ENCODE peak calls at places on chromosome 4, in nine cellular contexts. W is A549; Q is body of pancreas; Y is kidney; X is CD4-positive, alpha-beta T cell; R is H9; P is left ventricle myocardium inferior; G is effector memory CD4-positive, alpha-beta T cell; Z is breast epithelium. S is an unnamed sample.

GRCh38 chr4:39574946-39575345 is 47.7 kb upstream of the UGDH start:
- DNase-seq in W (no peak), Q (no peak), Y (no peak), X (no peak), R (no peak), P (no peak), G (no peak), Z (no peak), S (no peak)

GRCh38 chr4:11367371-11367770 is 61.3 kb downstream of the HS3ST1 start:
- DNase-seq in W (peak), Q (peak), Y (no peak), X (no peak), R (no peak), P (peak), G (no peak), Z (peak), S (no peak)

GRCh38 chr4:151152033-151152432 is 52.6 kb downstream of the RPS3A start:
- DNase-seq in W (peak), Q (no peak), Y (no peak), X (no peak), R (no peak), P (no peak), G (no peak), Z (no peak), S (no peak)

GRCh38 chr4:130808492-130808891 is 1712.5 kb downstream of the C4orf33 start:
- DNase-seq in W (peak), Q (no peak), Y (no peak), X (no peak), R (no peak), P (no peak), G (no peak), Z (no peak), S (no peak)

GRCh38 chr4:187070158-187070557 is 346.5 kb upstream of the FAT1 start:
- DNase-seq in W (no peak), Q (no peak), Y (no peak), X (no peak), R (no peak), P (no peak), G (no peak), Z (no peak), S (no peak)

GRCh38 chr4:106369456-106370060 is 980 bp upstream of the GIMD1 start:
- DNase-seq in W (peak), Q (peak), Y (no peak), X (no peak), R (peak), P (no peak), G (no peak), Z (no peak), S (peak)

GRCh38 chr4:181350578-181351420 is 892.4 kb upstream of the TENM3 start:
- DNase-seq in W (no peak), Q (no peak), Y (no peak), X (no peak), R (no peak), P (no peak), G (no peak), Z (no peak), S (no peak)

GRCh38 chr4:41362647-41363383 is 106.1 kb downstream of the UCHL1 start:
- DNase-seq in W (no peak), Q (no peak), Y (no peak), X (no peak), R (peak), P (no peak), G (no peak), Z (no peak), S (no peak)

GRCh38 chr4:100504086-100504874 is 13.5 kb downstream of the EMCN start:
- DNase-seq in W (no peak), Q (no peak), Y (no peak), X (no peak), R (peak), P (no peak), G (no peak), Z (no peak), S (no peak)

GRCh38 chr4:15336410-15337184 is 91.2 kb upstream of the C1QTNF7 start:
- DNase-seq in W (no peak), Q (no peak), Y (no peak), X (no peak), R (peak), P (no peak), G (no peak), Z (no peak), S (no peak)

GRCh38 chr4:155173371-155173770 is 35.1 kb upstream of the NPY2R start:
- DNase-seq in W (no peak), Q (no peak), Y (no peak), X (no peak), R (no peak), P (no peak), G (no peak), Z (no peak), S (no peak)

GRCh38 chr4:60129740-60130139 is 1070.4 kb upstream of the ADGRL3 start:
- DNase-seq in W (no peak), Q (no peak), Y (no peak), X (no peak), R (no peak), P (no peak), G (no peak), Z (no peak), S (no peak)

GRCh38 chr4:36325499-36325898 is 44.1 kb downstream of the DTHD1 start:
- DNase-seq in W (no peak), Q (no peak), Y (no peak), X (no peak), R (no peak), P (no peak), G (no peak), Z (no peak), S (no peak)

GRCh38 chr4:26052663-26053534 is 138.9 kb downstream of the SMIM20 start:
- DNase-seq in W (no peak), Q (no peak), Y (no peak), X (no peak), R (no peak), P (no peak), G (no peak), Z (no peak), S (no peak)

GRCh38 chr4:77713884-77714283 is 105.3 kb downstream of the CNOT6L start:
- DNase-seq in W (no peak), Q (no peak), Y (no peak), X (no peak), R (no peak), P (no peak), G (no peak), Z (no peak), S (no peak)

GRCh38 chr4:120749445-120750151 is 172.9 kb downstream of the PRDM5 start:
- DNase-seq in W (no peak), Q (no peak), Y (no peak), X (no peak), R (no peak), P (no peak), G (no peak), Z (no peak), S (peak)

GRCh38 chr4:17589355-17589754 is 12.4 kb downstream of the LAP3 start:
- DNase-seq in W (no peak), Q (no peak), Y (no peak), X (no peak), R (no peak), P (no peak), G (no peak), Z (no peak), S (no peak)

GRCh38 chr4:1300466-1301455 is 11.1 kb downstream of the MAEA start:
- DNase-seq in W (no peak), Q (peak), Y (peak), X (no peak), R (no peak), P (no peak), G (no peak), Z (no peak), S (no peak)

GRCh38 chr4:79364048-79364447 is 38.2 kb upstream of the NAA11 start:
- DNase-seq in W (no peak), Q (no peak), Y (no peak), X (no peak), R (no peak), P (no peak), G (no peak), Z (no peak), S (no peak)

GRCh38 chr4:87270144-87270543 is 49.7 kb upstream of the KLHL8 start:
- DNase-seq in W (peak), Q (peak), Y (no peak), X (no peak), R (peak), P (no peak), G (no peak), Z (no peak), S (peak)

GRCh38 chr4:73964862-73965611 is 16.8 kb downstream of the PF4 start:
- DNase-seq in W (peak), Q (peak), Y (no peak), X (no peak), R (peak), P (no peak), G (no peak), Z (no peak), S (no peak)

GRCh38 chr4:169337510-169337909 is 66.8 kb upstream of the SH3RF1 start:
- DNase-seq in W (no peak), Q (no peak), Y (no peak), X (no peak), R (no peak), P (no peak), G (no peak), Z (no peak), S (no peak)

GRCh38 chr4:141352775-141353544 is 132.3 kb downstream of the ZNF330 start:
- DNase-seq in W (no peak), Q (no peak), Y (no peak), X (no peak), R (no peak), P (no peak), G (no peak), Z (no peak), S (peak)

GRCh38 chr4:167555338-167556022 is 321.2 kb upstream of the SPOCK3 start:
- DNase-seq in W (peak), Q (no peak), Y (no peak), X (no peak), R (no peak), P (no peak), G (no peak), Z (no peak), S (no peak)

GRCh38 chr4:173146456-173146855 is 22.2 kb upstream of the GALNT7 start:
- DNase-seq in W (no peak), Q (no peak), Y (no peak), X (no peak), R (no peak), P (no peak), G (no peak), Z (no peak), S (no peak)

GRCh38 chr4:70737006-70737405 is 15.2 kb downstream of the RUFY3 start:
- DNase-seq in W (no peak), Q (no peak), Y (no peak), X (no peak), R (no peak), P (no peak), G (no peak), Z (no peak), S (peak)

GRCh38 chr4:82705169-82705568 is 93.4 kb downstream of the SCD5 start:
- DNase-seq in W (no peak), Q (no peak), Y (no peak), X (no peak), R (no peak), P (no peak), G (no peak), Z (no peak), S (no peak)

GRCh38 chr4:82704156-82704555 is 94.4 kb downstream of the SCD5 start:
- DNase-seq in W (no peak), Q (no peak), Y (no peak), X (no peak), R (no peak), P (no peak), G (no peak), Z (no peak), S (no peak)

GRCh38 chr4:82705881-82706280 is 92.7 kb downstream of the SCD5 start:
- DNase-seq in W (no peak), Q (no peak), Y (no peak), X (no peak), R (no peak), P (no peak), G (no peak), Z (no peak), S (no peak)

GRCh38 chr4:82708982-82709381 is 89.6 kb downstream of the SCD5 start:
- DNase-seq in W (no peak), Q (no peak), Y (no peak), X (no peak), R (no peak), P (no peak), G (no peak), Z (no peak), S (no peak)

DNA sequence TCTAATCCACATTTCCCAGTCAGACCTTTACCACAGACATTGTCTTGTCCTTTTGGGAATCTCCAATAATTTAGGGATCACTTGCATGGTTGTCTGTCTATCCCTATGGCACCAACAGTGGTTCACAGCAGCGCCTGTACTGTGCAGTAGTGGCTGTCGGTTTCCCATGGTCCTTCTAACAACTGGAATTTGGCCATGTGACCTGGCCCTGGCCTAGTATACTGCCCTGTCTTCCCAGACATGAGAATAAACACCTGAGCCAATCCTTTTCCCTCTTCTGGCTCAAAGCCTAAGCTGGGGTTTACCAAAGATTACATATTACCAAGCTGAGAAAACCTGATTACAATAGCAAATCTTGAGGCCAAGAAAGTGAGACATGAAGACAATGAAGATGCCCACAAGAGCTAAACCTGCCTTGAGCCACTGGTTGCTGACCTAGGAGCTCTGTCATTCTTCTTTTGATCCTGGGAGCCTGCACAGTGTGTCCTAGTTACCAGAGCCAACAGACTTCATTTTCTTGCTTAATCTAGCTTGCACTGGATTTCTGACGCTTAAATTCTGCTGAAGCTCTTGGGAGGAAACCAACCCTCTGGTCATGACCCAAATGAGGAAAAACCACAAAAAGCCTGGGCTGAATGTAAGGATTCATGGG is 92.1 kb downstream of the SCD5 start:
- DNase-seq in W (no peak), Q (peak), Y (no peak), X (no peak), R (no peak), P (no peak), G (no peak), Z (no peak), S (no peak)
- H3K27ac ChIP-seq in W (no peak), Q (peak), Y (no peak), X (no peak), R (no peak), P (peak), G (no peak), Z (peak), S (no peak)

GRCh38 chr4:10336471-10336870 is 120.8 kb downstream of the ZNF518B start:
- DNase-seq in W (no peak), Q (no peak), Y (no peak), X (no peak), R (no peak), P (no peak), G (no peak), Z (no peak), S (no peak)
- H3K27ac ChIP-seq in W (no peak), Q (no peak), Y (no peak), X (no peak), R (no peak), P (no peak), G (no peak), Z (no peak), S (no peak)

GRCh38 chr4:75030028-75030427 is 97.1 kb downstream of the PARM1 start:
- DNase-seq in W (no peak), Q (no peak), Y (no peak), X (no peak), R (no peak), P (no peak), G (no peak), Z (no peak), S (no peak)
- H3K27ac ChIP-seq in W (no peak), Q (peak), Y (no peak), X (no peak), R (no peak), P (no peak), G (no peak), Z (no peak), S (no peak)

GRCh38 chr4:67712650-67713530 is 11.9 kb upstream of the UBA6 start:
- DNase-seq in W (no peak), Q (no peak), Y (no peak), X (no peak), R (peak), P (no peak), G (no peak), Z (no peak), S (no peak)

GRCh38 chr4:67713531-67714247 is 12.7 kb upstream of the UBA6 start:
- DNase-seq in W (peak), Q (no peak), Y (no peak), X (no peak), R (no peak), P (no peak), G (no peak), Z (no peak), S (no peak)

GRCh38 chr4:67714248-67714583 is 13.3 kb upstream of the UBA6 start:
- DNase-seq in W (peak), Q (no peak), Y (no peak), X (no peak), R (no peak), P (no peak), G (no peak), Z (no peak), S (no peak)

GRCh38 chr4:67714955-67715354 is 14.0 kb upstream of the UBA6 start:
- DNase-seq in W (no peak), Q (no peak), Y (no peak), X (no peak), R (no peak), P (no peak), G (no peak), Z (no peak), S (no peak)

GRCh38 chr4:67712000-67712625 is 11.2 kb upstream of the UBA6 start:
- DNase-seq in W (no peak), Q (no peak), Y (no peak), X (no peak), R (no peak), P (no peak), G (no peak), Z (no peak), S (no peak)
- H3K27ac ChIP-seq in W (no peak), Q (no peak), Y (no peak), X (no peak), R (no peak), P (no peak), G (no peak), Z (peak), S (no peak)

DNA sequence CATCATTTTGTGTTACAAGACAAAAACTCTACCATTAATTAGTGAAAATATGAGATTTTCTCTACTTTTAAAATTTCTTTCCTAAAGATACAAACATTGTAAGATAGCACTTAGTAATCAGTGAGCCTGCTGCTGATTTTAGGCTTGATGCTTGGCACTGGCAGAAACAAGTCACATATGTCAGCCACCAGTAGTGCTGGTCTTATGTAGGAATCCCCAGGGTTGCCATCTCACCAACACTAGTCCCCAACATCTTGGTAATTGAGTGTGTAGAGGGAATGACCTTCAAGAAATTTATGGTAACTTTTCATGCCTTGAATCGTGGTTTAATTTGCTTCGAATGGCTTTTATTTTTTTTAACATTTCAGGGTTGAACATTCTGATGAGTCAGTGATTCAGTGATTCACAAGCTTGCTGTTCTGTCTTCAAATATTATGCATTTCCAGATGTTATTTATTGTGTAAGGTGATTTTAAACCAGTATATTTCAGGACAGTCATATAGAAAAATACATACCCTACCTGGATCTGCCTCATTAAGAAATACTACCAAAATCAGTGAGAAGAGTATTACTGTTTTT is 11.9 kb downstream of the EXOC1 start:
- DNase-seq in W (no peak), Q (no peak), Y (no peak), X (no peak), R (no peak), P (no peak), G (no peak), Z (no peak), S (no peak)
- H3K27ac ChIP-seq in W (peak), Q (no peak), Y (peak), X (no peak), R (no peak), P (peak), G (no peak), Z (peak), S (no peak)

DNA sequence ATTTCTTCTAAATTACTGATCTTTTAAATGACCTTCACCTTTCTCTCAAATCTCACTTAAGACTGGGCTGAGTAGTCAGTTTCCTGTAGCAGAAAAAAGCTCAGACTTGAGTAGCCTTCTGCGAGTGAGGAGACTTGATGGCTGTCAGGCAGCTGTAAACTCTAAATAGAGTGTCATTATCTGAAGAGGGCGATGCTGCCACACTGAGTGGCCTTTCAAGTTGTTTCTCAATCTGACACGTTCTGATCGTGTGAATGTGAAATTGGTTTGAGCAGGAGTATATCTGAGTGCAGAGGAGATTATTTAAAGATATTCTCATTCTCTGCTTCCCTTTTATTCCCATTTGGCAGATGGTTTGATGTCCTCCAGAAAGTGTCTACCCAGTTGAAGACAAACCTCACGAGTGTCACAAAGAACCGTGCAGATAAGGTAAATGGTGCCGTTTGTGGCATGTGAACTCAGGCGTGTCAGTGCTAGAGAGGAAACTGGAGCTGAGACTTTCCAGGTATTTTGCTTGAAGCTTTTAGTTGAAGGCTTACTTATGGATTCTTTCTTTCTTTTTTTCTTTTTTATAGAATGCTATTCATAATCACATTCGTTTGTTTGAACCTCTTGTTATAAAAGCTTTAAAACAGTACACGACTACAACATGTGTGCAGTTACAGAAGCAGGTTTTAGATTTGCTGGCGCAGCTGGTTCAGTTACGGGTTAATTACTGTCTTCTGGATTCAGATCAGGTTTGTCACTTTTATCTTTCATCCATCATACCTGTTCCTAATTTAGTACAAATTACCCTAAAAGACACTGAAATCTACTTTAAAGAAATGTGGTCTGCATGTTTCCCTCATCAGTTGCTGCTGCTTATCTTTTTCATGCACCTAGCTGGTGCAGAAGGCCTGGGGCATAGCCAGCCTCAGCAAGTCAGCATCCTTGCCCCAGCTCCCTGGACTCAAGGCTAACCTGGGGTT is 74.3 kb upstream of the MSANTD1 start:
- DNase-seq in W (no peak), Q (no peak), Y (no peak), X (no peak), R (no peak), P (no peak), G (no peak), Z (no peak), S (no peak)
- H3K27ac ChIP-seq in W (no peak), Q (no peak), Y (no peak), X (no peak), R (no peak), P (no peak), G (no peak), Z (no peak), S (no peak)

GRCh38 chr4:76590847-76591281 is 155.8 kb downstream of the SHROOM3 start:
- DNase-seq in W (no peak), Q (no peak), Y (no peak), X (no peak), R (no peak), P (no peak), G (no peak), Z (no peak), S (no peak)
- H3K27ac ChIP-seq in W (peak), Q (peak), Y (peak), X (no peak), R (peak), P (peak), G (no peak), Z (peak), S (no peak)

GRCh38 chr4:98679738-98680137 is 21.3 kb upstream of the TSPAN5 start:
- DNase-seq in W (no peak), Q (no peak), Y (no peak), X (no peak), R (no peak), P (no peak), G (no peak), Z (no peak), S (no peak)
- H3K27ac ChIP-seq in W (no peak), Q (no peak), Y (no peak), X (no peak), R (no peak), P (no peak), G (no peak), Z (no peak), S (no peak)

GRCh38 chr4:153383131-153383530 is 38.6 kb downstream of the MND1 start:
- DNase-seq in W (no peak), Q (no peak), Y (no peak), X (no peak), R (no peak), P (no peak), G (no peak), Z (no peak), S (no peak)
- H3K27ac ChIP-seq in W (no peak), Q (no peak), Y (no peak), X (no peak), R (no peak), P (no peak), G (no peak), Z (no peak), S (peak)